ENCODE peak calls at places on chromosomes 3 and 15, in ten cellular contexts. B is activated T-cell treated with anti-CD3 and anti-CD28 coated beads for 48 hours; N is activated CD8-positive, alpha-beta memory T cell treated with anti-CD3 and anti-CD28 coated beads for 1 hour; G is mucosa of gallbladder; I is ELF-1; K is SJSA1; T is pons; L is HTR-8/SVneo; Y is activated gamma-delta T cell treated with Interleukin-2 at 50 U/mL for 16 hours; O is GM06990. Q is an unnamed sample.
A peak's percentile ranks its signal among the peaks of the same experiment; 100 is the strongest.

GRCh38 chr3:16759227-16759903 is 125.4 kb upstream of the PLCL2 start:
- DNase-seq in B (no peak), N (no peak), G (no peak), I (no peak), K (no peak), T (no peak), L (no peak), Y (no peak), O (no peak), Q (no peak)

GRCh38 chr3:20406621-20407020 is 220.6 kb upstream of the SGO1 start:
- DNase-seq in B (no peak), N (no peak), G (no peak), I (no peak), K (no peak), T (no peak), L (no peak), Y (no peak), O (no peak), Q (no peak)

GRCh38 chr3:53484979-53485378 is 9.4 kb upstream of the CACNA1D start:
- DNase-seq in B (no peak), N (no peak), G (no peak), I (no peak), K (no peak), T (no peak), L (no peak), Y (no peak), O (no peak), Q (no peak)

GRCh38 chr3:143041901-143042300 is 40.5 kb downstream of the U2SURP start:
- DNase-seq in B (no peak), N (no peak), G (no peak), I (no peak), K (no peak), T (no peak), L (no peak), Y (no peak), O (no peak), Q (no peak)

GRCh38 chr3:168620854-168621253 is 525.1 kb upstream of the GOLIM4 start:
- DNase-seq in B (no peak), N (no peak), G (no peak), I (peak; percentile 57), K (no peak), T (peak; percentile 76), L (peak; percentile 8), Y (no peak), O (no peak), Q (no peak)

GRCh38 chr15:83904107-83904720 is 250.3 kb downstream of the ADAMTSL3 start:
- DNase-seq in B (no peak), N (no peak), G (peak; percentile 40), I (no peak), K (peak; percentile 17), T (peak; percentile 5), L (peak; percentile 17), Y (no peak), O (no peak), Q (no peak)

GRCh38 chr3:177554900-177555759 is 357.8 kb upstream of the TBL1XR1 start:
- DNase-seq in B (no peak), N (no peak), G (no peak), I (peak; percentile 75), K (no peak), T (no peak), L (no peak), Y (no peak), O (no peak), Q (no peak)

GRCh38 chr3:158792709-158793108 is 9.1 kb upstream of the MFSD1 start:
- DNase-seq in B (no peak), N (no peak), G (no peak), I (no peak), K (no peak), T (no peak), L (peak; percentile 51), Y (no peak), O (no peak), Q (no peak)

GRCh38 chr3:42556089-42556632 is 25.6 kb downstream of the SEC22C start:
- DNase-seq in B (no peak), N (no peak), G (no peak), I (peak; percentile 25), K (no peak), T (peak; percentile 19), L (no peak), Y (peak; percentile 47), O (no peak), Q (peak; percentile 25)

GRCh38 chr3:13222891-13223573 is 149.8 kb upstream of the IQSEC1 start:
- DNase-seq in B (no peak), N (no peak), G (no peak), I (no peak), K (no peak), T (no peak), L (no peak), Y (no peak), O (no peak), Q (no peak)

GRCh38 chr15:92425578-92426225 is 32.0 kb downstream of the ST8SIA2 start:
- DNase-seq in B (no peak), N (no peak), G (no peak), I (peak; percentile 49), K (no peak), T (no peak), L (no peak), Y (no peak), O (no peak), Q (no peak)

GRCh38 chr15:29037997-29038700 is 152.4 kb downstream of the APBA2 start:
- DNase-seq in B (no peak), N (no peak), G (no peak), I (no peak), K (no peak), T (no peak), L (no peak), Y (no peak), O (no peak), Q (peak; percentile 41)

GRCh38 chr3:50926868-50927267 is 252.1 kb downstream of the DOCK3 start:
- DNase-seq in B (no peak), N (no peak), G (no peak), I (peak; percentile 48), K (no peak), T (no peak), L (no peak), Y (no peak), O (no peak), Q (no peak)

Q was measured in immature natural killer cell.